ENCODE peak calls at places on chromosomes 11 and 22, in nine cellular contexts. I is kidney, V is fibroblast of villous mesenchyme, E is M059J, K is trophoblast cell, B is A172, Q is cerebellum, O is HEK293T, Z is kidney glomerular epithelial cell. F is an unnamed sample.

GRCh38 chr11:28114116-28114515 is 5.9 kb downstream of the METTL15 start:
- DNase-seq in I (no peak), V (no peak), E (no peak), K (no peak), B (no peak), Q (no peak), O (no peak), Z (no peak), F (no peak)

GRCh38 chr11:10725114-10725906 is 25.7 kb upstream of the CTR9 start:
- DNase-seq in I (no peak), V (peak), E (peak), K (peak), B (peak), Q (no peak), O (no peak), Z (peak), F (peak)

GRCh38 chr11:44250421-44250820 is 59.5 kb downstream of the ALX4 start:
- DNase-seq in I (no peak), V (no peak), E (no peak), K (no peak), B (no peak), Q (no peak), O (no peak), Z (no peak), F (no peak)

GRCh38 chr11:35539781-35540281 is 14.4 kb upstream of the PAMR1 start:
- DNase-seq in I (peak), V (peak), E (peak), K (peak), B (no peak), Q (no peak), O (no peak), Z (no peak), F (peak)

GRCh38 chr11:85406316-85406715 is 220.8 kb downstream of the DLG2 start:
- DNase-seq in I (no peak), V (no peak), E (no peak), K (peak), B (no peak), Q (no peak), O (no peak), Z (no peak), F (no peak)

GRCh38 chr11:64009710-64010109 is 23.5 kb downstream of the OTUB1 start:
- DNase-seq in I (peak), V (no peak), E (no peak), K (no peak), B (no peak), Q (no peak), O (no peak), Z (no peak), F (no peak)

GRCh38 chr11:114201219-114201618 is 95.0 kb upstream of the NNMT start:
- DNase-seq in I (no peak), V (no peak), E (no peak), K (no peak), B (no peak), Q (no peak), O (no peak), Z (no peak), F (no peak)

GRCh38 chr11:45218705-45219104 is 67.4 kb downstream of the SYT13 start:
- DNase-seq in I (no peak), V (no peak), E (no peak), K (no peak), B (no peak), Q (no peak), O (no peak), Z (no peak), F (no peak)

GRCh38 chr11:115221461-115222069 is 282.6 kb downstream of the CADM1 start:
- DNase-seq in I (no peak), V (no peak), E (peak), K (no peak), B (peak), Q (no peak), O (no peak), Z (no peak), F (no peak)

GRCh38 chr11:19345848-19346681 is 105.3 kb upstream of the E2F8 start:
- DNase-seq in I (peak), V (peak), E (peak), K (no peak), B (no peak), Q (no peak), O (peak), Z (peak), F (peak)

GRCh38 chr22:40334899-40335298 is 11.4 kb upstream of the ADSL start:
- DNase-seq in I (no peak), V (no peak), E (no peak), K (no peak), B (no peak), Q (no peak), O (no peak), Z (no peak), F (no peak)

GRCh38 chr11:17313349-17314231 is 37.1 kb downstream of the NUCB2 start:
- DNase-seq in I (no peak), V (no peak), E (no peak), K (no peak), B (no peak), Q (no peak), O (no peak), Z (no peak), F (no peak)

GRCh38 chr11:75423721-75424120 is 9.3 kb downstream of the KLHL35 start:
- DNase-seq in I (no peak), V (no peak), E (no peak), K (no peak), B (no peak), Q (no peak), O (no peak), Z (no peak), F (no peak)

GRCh38 chr11:124602193-124602592 is 9.0 kb upstream of the PANX3 start:
- DNase-seq in I (no peak), V (no peak), E (peak), K (no peak), B (peak), Q (no peak), O (no peak), Z (no peak), F (peak)

GRCh38 chr11:131880279-131880678 is 509.9 kb downstream of the NTM start:
- DNase-seq in I (no peak), V (peak), E (no peak), K (no peak), B (peak), Q (no peak), O (no peak), Z (no peak), F (no peak)

GRCh38 chr11:95154514-95154913 is 64.9 kb downstream of the ENDOD1 start:
- DNase-seq in I (no peak), V (peak), E (peak), K (peak), B (no peak), Q (no peak), O (peak), Z (peak), F (no peak)

GRCh38 chr11:19605500-19606371 is 106.9 kb upstream of the NAV2 start:
- DNase-seq in I (no peak), V (peak), E (peak), K (no peak), B (no peak), Q (no peak), O (peak), Z (peak), F (peak)

GRCh38 chr22:28283025-28283654 is 364.1 kb upstream of the PITPNB start:
- DNase-seq in I (no peak), V (peak), E (peak), K (no peak), B (no peak), Q (no peak), O (no peak), Z (no peak), F (peak)

GRCh38 chr11:70159612-70160570 is 43.2 kb upstream of the FADD start:
- DNase-seq in I (peak), V (no peak), E (peak), K (no peak), B (peak), Q (no peak), O (no peak), Z (no peak), F (peak)

GRCh38 chr11:64219755-64220154 is 6.2 kb downstream of the TRPT1 start:
- DNase-seq in I (no peak), V (no peak), E (no peak), K (no peak), B (no peak), Q (no peak), O (no peak), Z (no peak), F (no peak)

GRCh38 chr22:25765801-25766200 is 23.8 kb downstream of the MYO18B start:
- DNase-seq in I (no peak), V (no peak), E (no peak), K (no peak), B (no peak), Q (no peak), O (no peak), Z (no peak), F (no peak)

GRCh38 chr22:47039356-47039755 is 276.9 kb downstream of the TBC1D22A start:
- DNase-seq in I (no peak), V (no peak), E (no peak), K (no peak), B (no peak), Q (no peak), O (no peak), Z (no peak), F (no peak)

GRCh38 chr11:2746401-2747230 is 46.8 kb upstream of the KCNQ1OT1 start:
- DNase-seq in I (peak), V (no peak), E (no peak), K (no peak), B (no peak), Q (no peak), O (no peak), Z (no peak), F (no peak)

GRCh38 chr22:48936391-48936790 is 891.3 kb downstream of the BRD1 start:
- DNase-seq in I (no peak), V (no peak), E (no peak), K (no peak), B (no peak), Q (no peak), O (no peak), Z (no peak), F (no peak)

GRCh38 chr11:111676878-111677585 is 74.8 kb downstream of the SIK2 start:
- DNase-seq in I (no peak), V (peak), E (peak), K (no peak), B (peak), Q (peak), O (no peak), Z (peak), F (peak)

GRCh38 chr11:129766858-129767604 is 48.6 kb upstream of the TMEM45B start:
- DNase-seq in I (no peak), V (peak), E (peak), K (peak), B (peak), Q (no peak), O (peak), Z (no peak), F (peak)

GRCh38 chr22:20229916-20230775 is 38.0 kb downstream of the RTN4R start:
- DNase-seq in I (no peak), V (no peak), E (no peak), K (no peak), B (no peak), Q (no peak), O (no peak), Z (no peak), F (no peak)

GRCh38 chr22:41687901-41688364 is 734 bp downstream of the SNU13 start:
- DNase-seq in I (no peak), V (peak), E (peak), K (peak), B (peak), Q (no peak), O (peak), Z (peak), F (peak)

GRCh38 chr22:17110791-17111550 is 10.2 kb downstream of the TMEM121B start:
- DNase-seq in I (no peak), V (no peak), E (no peak), K (no peak), B (no peak), Q (no peak), O (no peak), Z (no peak), F (no peak)

GRCh38 chr11:4684631-4685285 is 12.9 kb downstream of the OR51E2 start:
- DNase-seq in I (no peak), V (no peak), E (no peak), K (peak), B (no peak), Q (no peak), O (no peak), Z (no peak), F (no peak)

GRCh38 chr11:125874556-125875124 is 12.8 kb upstream of the HYLS1 start:
- DNase-seq in I (no peak), V (peak), E (peak), K (peak), B (peak), Q (peak), O (peak), Z (peak), F (peak)

GRCh38 chr11:107665016-107665415 is 46.8 kb downstream of the SLN start:
- DNase-seq in I (no peak), V (no peak), E (no peak), K (no peak), B (no peak), Q (no peak), O (no peak), Z (no peak), F (no peak)

GRCh38 chr11:66438009-66438503 is 592 bp downstream of the MRPL11 start:
- DNase-seq in I (no peak), V (no peak), E (no peak), K (no peak), B (peak), Q (no peak), O (no peak), Z (no peak), F (peak)

GRCh38 chr22:46935506-46936377 is 173.3 kb downstream of the TBC1D22A start:
- DNase-seq in I (peak), V (peak), E (no peak), K (peak), B (no peak), Q (no peak), O (no peak), Z (no peak), F (no peak)

GRCh38 chr11:29183301-29183700 is 833.5 kb downstream of the KCNA4 start:
- DNase-seq in I (no peak), V (peak), E (no peak), K (no peak), B (no peak), Q (no peak), O (no peak), Z (no peak), F (peak)

GRCh38 chr11:934437-934950 is 8.8 kb downstream of the AP2A2 start:
- DNase-seq in I (no peak), V (no peak), E (no peak), K (no peak), B (no peak), Q (no peak), O (no peak), Z (no peak), F (no peak)

GRCh38 chr11:90737328-90738050 is 514.6 kb upstream of the CHORDC1 start:
- DNase-seq in I (no peak), V (no peak), E (no peak), K (no peak), B (no peak), Q (no peak), O (no peak), Z (peak), F (no peak)

GRCh38 chr11:19756675-19757475 is 44.2 kb downstream of the NAV2 start:
- DNase-seq in I (no peak), V (peak), E (no peak), K (peak), B (no peak), Q (peak), O (no peak), Z (no peak), F (peak)

GRCh38 chr11:2213890-2214526 is 42.4 kb upstream of the TH start:
- DNase-seq in I (peak), V (no peak), E (no peak), K (no peak), B (no peak), Q (no peak), O (no peak), Z (no peak), F (no peak)

GRCh38 chr11:113664981-113665710 is 41.0 kb downstream of the TMPRSS5 start:
- DNase-seq in I (no peak), V (no peak), E (peak), K (no peak), B (no peak), Q (no peak), O (no peak), Z (peak), F (no peak)